ENCODE peak calls at places on chromosomes 16 and 17, in ten cellular contexts. P is stimulated activated CD4-positive, alpha-beta T cell treated with anti-CD3 and anti-CD28 coated beads, Interleukin-4, amount 100 ng/mL, for 24 hours; F is SW480; U is ACHN; X is left cardiac atrium; Z is activated CD8-positive, alpha-beta memory T cell treated with anti-CD3 and anti-CD28 coated beads for 24 hours; R is B cell; K is progenitor cell of endocrine pancreas; A is lower lobe of right lung; L is stimulated activated CD8-positive, alpha-beta memory T cell treated with anti-CD3 and anti-CD28 coated beads, Interleukin-7, amount 100 ng/mL, for 24 hours. D is an unnamed sample.

GRCh38 chr17:9647014-9647413 is 1.7 kb downstream of the USP43 start:
- DNase-seq in P (no peak), F (no peak), U (no peak), X (no peak), Z (no peak), R (no peak), K (no peak), A (no peak), L (no peak), D (no peak)

GRCh38 chr16:68528686-68529379 is 10.3 kb upstream of the ZFP90 start:
- DNase-seq in P (peak), F (peak), U (peak), X (peak), Z (peak), R (peak), K (peak), A (peak), L (peak), D (no peak)

GRCh38 chr17:44561237-44561623 is 3.9 kb downstream of the FZD2 start:
- DNase-seq in P (no peak), F (no peak), U (no peak), X (no peak), Z (no peak), R (no peak), K (no peak), A (no peak), L (no peak), D (no peak)

GRCh38 chr16:53071748-53072301 is 17.0 kb downstream of the CHD9 start:
- DNase-seq in P (no peak), F (no peak), U (no peak), X (peak), Z (no peak), R (peak), K (no peak), A (peak), L (no peak), D (no peak)

GRCh38 chr17:66268247-66268927 is 34.0 kb upstream of the PRKCA start:
- DNase-seq in P (no peak), F (no peak), U (peak), X (no peak), Z (no peak), R (no peak), K (no peak), A (no peak), L (no peak), D (no peak)

GRCh38 chr17:67021196-67021595 is 23.2 kb upstream of the CACNG1 start:
- DNase-seq in P (no peak), F (no peak), U (no peak), X (no peak), Z (no peak), R (no peak), K (no peak), A (no peak), L (no peak), D (no peak)

GRCh38 chr17:7041607-7042506 is 2.0 kb downstream of the SLC16A11 start:
- DNase-seq in P (no peak), F (peak), U (no peak), X (no peak), Z (peak), R (no peak), K (no peak), A (no peak), L (no peak), D (no peak)

GRCh38 chr16:83002351-83003334 is 375.9 kb downstream of the CDH13 start:
- DNase-seq in P (no peak), F (no peak), U (no peak), X (no peak), Z (no peak), R (no peak), K (no peak), A (no peak), L (no peak), D (no peak)